ENCODE peak calls at places on chromosome 19, in six cellular contexts. One of them, this sample, is unnamed.

GRCh38 chr19:12937243-12938053 is 961 bp upstream of the CALR start:
- DNase-seq in AG04450: no peak
- DNase-seq in NCI-H1092 treated with DMSO at 0.1 percent for 48 hours: peak
- DNase-seq in neural crest cell: peak
- DNase-seq in body of pancreas: peak
- DNase-seq in glomerular endothelial cell: no peak
- DNase-seq in this sample: no peak

GRCh38 chr19:32196690-32197420 is 148.6 kb upstream of the ZNF507 start:
- DNase-seq in glomerular endothelial cell: no peak
- DNase-seq in AG04450: no peak
- DNase-seq in NCI-H1092 treated with DMSO at 0.1 percent for 48 hours: no peak
- DNase-seq in body of pancreas: no peak
- DNase-seq in neural crest cell: no peak
- DNase-seq in this sample: no peak

GRCh38 chr19:51320258-51320657 is 8.8 kb downstream of the IGLON5 start:
- DNase-seq in neural crest cell: no peak
- DNase-seq in NCI-H1092 treated with DMSO at 0.1 percent for 48 hours: no peak
- DNase-seq in AG04450: no peak
- DNase-seq in body of pancreas: no peak
- DNase-seq in glomerular endothelial cell: no peak
- DNase-seq in this sample: no peak

GRCh38 chr19:34662919-34663318 is 14.0 kb downstream of the SCGB2B2 start:
- DNase-seq in glomerular endothelial cell: no peak
- DNase-seq in AG04450: no peak
- DNase-seq in neural crest cell: no peak
- DNase-seq in NCI-H1092 treated with DMSO at 0.1 percent for 48 hours: peak
- DNase-seq in body of pancreas: no peak
- DNase-seq in this sample: peak

GRCh38 chr19:10335149-10336053 is 2.1 kb upstream of the RAVER1 start:
- DNase-seq in AG04450: no peak
- DNase-seq in body of pancreas: no peak
- DNase-seq in NCI-H1092 treated with DMSO at 0.1 percent for 48 hours: no peak
- DNase-seq in neural crest cell: no peak
- DNase-seq in glomerular endothelial cell: no peak
- DNase-seq in this sample: no peak

GRCh38 chr19:53945441-53945840 is 17.3 kb upstream of the CACNG8 start:
- DNase-seq in body of pancreas: no peak
- DNase-seq in glomerular endothelial cell: no peak
- DNase-seq in AG04450: no peak
- DNase-seq in NCI-H1092 treated with DMSO at 0.1 percent for 48 hours: no peak
- DNase-seq in neural crest cell: no peak
- DNase-seq in this sample: peak

GRCh38 chr19:39335168-39335567 is 675 bp downstream of the GMFG start:
- DNase-seq in glomerular endothelial cell: no peak
- DNase-seq in AG04450: no peak
- DNase-seq in NCI-H1092 treated with DMSO at 0.1 percent for 48 hours: no peak
- DNase-seq in body of pancreas: no peak
- DNase-seq in neural crest cell: no peak
- DNase-seq in this sample: no peak

GRCh38 chr19:15239337-15239949 is 7.2 kb upstream of the EPHX3 start:
- DNase-seq in NCI-H1092 treated with DMSO at 0.1 percent for 48 hours: no peak
- DNase-seq in glomerular endothelial cell: no peak
- DNase-seq in AG04450: no peak
- DNase-seq in neural crest cell: no peak
- DNase-seq in body of pancreas: no peak
- DNase-seq in this sample: no peak

GRCh38 chr19:11422163-11423068 is 3.3 kb upstream of the RGL3 start:
- DNase-seq in AG04450: no peak
- DNase-seq in body of pancreas: peak
- DNase-seq in neural crest cell: peak
- DNase-seq in NCI-H1092 treated with DMSO at 0.1 percent for 48 hours: no peak
- DNase-seq in glomerular endothelial cell: no peak
- DNase-seq in this sample: peak

GRCh38 chr19:4506449-4507149 is 11.7 kb downstream of the PLIN4 start:
- DNase-seq in glomerular endothelial cell: no peak
- DNase-seq in AG04450: peak
- DNase-seq in neural crest cell: no peak
- DNase-seq in body of pancreas: no peak
- DNase-seq in NCI-H1092 treated with DMSO at 0.1 percent for 48 hours: no peak
- DNase-seq in this sample: peak

GRCh38 chr19:14563989-14564650 is 7.7 kb downstream of the NDUFB7 start:
- DNase-seq in AG04450: no peak
- DNase-seq in NCI-H1092 treated with DMSO at 0.1 percent for 48 hours: no peak
- DNase-seq in glomerular endothelial cell: no peak
- DNase-seq in neural crest cell: no peak
- DNase-seq in body of pancreas: no peak
- DNase-seq in this sample: peak

GRCh38 chr19:48433337-48433736 is 12.4 kb upstream of the GRWD1 start:
- DNase-seq in AG04450: no peak
- DNase-seq in body of pancreas: no peak
- DNase-seq in neural crest cell: no peak
- DNase-seq in NCI-H1092 treated with DMSO at 0.1 percent for 48 hours: no peak
- DNase-seq in glomerular endothelial cell: no peak
- DNase-seq in this sample: no peak

GRCh38 chr19:48926909-48927308 is 6.6 kb upstream of the DHDH start:
- DNase-seq in AG04450: peak
- DNase-seq in NCI-H1092 treated with DMSO at 0.1 percent for 48 hours: no peak
- DNase-seq in body of pancreas: peak
- DNase-seq in neural crest cell: no peak
- DNase-seq in glomerular endothelial cell: peak
- DNase-seq in this sample: peak

GRCh38 chr19:46349311-46349993 is 2.6 kb downstream of the PPP5C start:
- DNase-seq in neural crest cell: no peak
- DNase-seq in AG04450: no peak
- DNase-seq in glomerular endothelial cell: no peak
- DNase-seq in body of pancreas: no peak
- DNase-seq in NCI-H1092 treated with DMSO at 0.1 percent for 48 hours: no peak
- DNase-seq in this sample: no peak

GRCh38 chr19:7507884-7508283 is 8.0 kb upstream of the ZNF358 start:
- DNase-seq in glomerular endothelial cell: no peak
- DNase-seq in AG04450: peak
- DNase-seq in NCI-H1092 treated with DMSO at 0.1 percent for 48 hours: no peak
- DNase-seq in body of pancreas: peak
- DNase-seq in neural crest cell: peak
- DNase-seq in this sample: peak

GRCh38 chr19:33507021-33507956 is 14.3 kb downstream of the PEPD start:
- DNase-seq in AG04450: no peak
- DNase-seq in glomerular endothelial cell: no peak
- DNase-seq in NCI-H1092 treated with DMSO at 0.1 percent for 48 hours: no peak
- DNase-seq in body of pancreas: no peak
- DNase-seq in neural crest cell: no peak
- DNase-seq in this sample: no peak

GRCh38 chr19:55578761-55579747 is 1.6 kb downstream of the ZNF579 start:
- DNase-seq in glomerular endothelial cell: no peak
- DNase-seq in neural crest cell: no peak
- DNase-seq in body of pancreas: no peak
- DNase-seq in AG04450: no peak
- DNase-seq in NCI-H1092 treated with DMSO at 0.1 percent for 48 hours: no peak
- DNase-seq in this sample: no peak

GRCh38 chr19:3942790-3943409 is 10.0 kb downstream of the NMRK2 start:
- DNase-seq in AG04450: no peak
- DNase-seq in body of pancreas: no peak
- DNase-seq in NCI-H1092 treated with DMSO at 0.1 percent for 48 hours: no peak
- DNase-seq in neural crest cell: no peak
- DNase-seq in glomerular endothelial cell: no peak
- DNase-seq in this sample: peak

GRCh38 chr19:4268816-4269430 is 10.1 kb upstream of the SHD start:
- DNase-seq in AG04450: no peak
- DNase-seq in body of pancreas: no peak
- DNase-seq in neural crest cell: no peak
- DNase-seq in NCI-H1092 treated with DMSO at 0.1 percent for 48 hours: no peak
- DNase-seq in glomerular endothelial cell: no peak
- DNase-seq in this sample: no peak

GRCh38 chr19:4305659-4306058 is 1.3 kb downstream of the FSD1 start:
- DNase-seq in glomerular endothelial cell: no peak
- DNase-seq in NCI-H1092 treated with DMSO at 0.1 percent for 48 hours: no peak
- DNase-seq in body of pancreas: no peak
- DNase-seq in AG04450: no peak
- DNase-seq in neural crest cell: no peak
- DNase-seq in this sample: no peak

GRCh38 chr19:2976609-2977000 is 759 bp upstream of the TLE6 start:
- DNase-seq in NCI-H1092 treated with DMSO at 0.1 percent for 48 hours: peak
- DNase-seq in body of pancreas: no peak
- DNase-seq in AG04450: no peak
- DNase-seq in neural crest cell: no peak
- DNase-seq in glomerular endothelial cell: no peak
- DNase-seq in this sample: no peak

This sample was measured in MCF 10A.